ENCODE peak calls at places on chromosomes 6 and 20, in four cellular contexts. One of them, this sample, is unnamed.

GRCh38 chr6:31203345-31203979 is 33.0 kb upstream of the POU5F1 start:
- DNase-seq in MM.1S: peak
- DNase-seq in GM13976: peak
- DNase-seq in mucosa of descending colon: no peak
- DNase-seq in this sample: no peak

GRCh38 chr6:137443901-137444300 is 50.3 kb downstream of the OLIG3 start:
- DNase-seq in MM.1S: no peak
- DNase-seq in GM13976: no peak
- DNase-seq in mucosa of descending colon: no peak
- DNase-seq in this sample: no peak

GRCh38 chr20:61959301-61959700 is 106.4 kb downstream of the TAF4 start:
- DNase-seq in MM.1S: peak
- DNase-seq in GM13976: no peak
- DNase-seq in mucosa of descending colon: peak
- DNase-seq in this sample: no peak

GRCh38 chr6:154893927-154894326 is 101.2 kb upstream of the TIAM2 start:
- DNase-seq in MM.1S: no peak
- DNase-seq in GM13976: no peak
- DNase-seq in mucosa of descending colon: no peak
- DNase-seq in this sample: no peak

GRCh38 chr6:158666637-158667359 is 16.9 kb downstream of the SYTL3 start:
- DNase-seq in MM.1S: no peak
- DNase-seq in GM13976: peak
- DNase-seq in mucosa of descending colon: no peak
- DNase-seq in this sample: peak

GRCh38 chr6:90989763-90990162 is 402.9 kb upstream of the MAP3K7 start:
- DNase-seq in MM.1S: no peak
- DNase-seq in GM13976: no peak
- DNase-seq in mucosa of descending colon: no peak
- DNase-seq in this sample: no peak

GRCh38 chr20:3221398-3222226 is 12.3 kb downstream of the ITPA start:
- DNase-seq in MM.1S: no peak
- DNase-seq in GM13976: no peak
- DNase-seq in mucosa of descending colon: peak
- DNase-seq in this sample: no peak

GRCh38 chr20:63246490-63247284 is 7.6 kb downstream of the NKAIN4 start:
- DNase-seq in MM.1S: no peak
- DNase-seq in GM13976: no peak
- DNase-seq in mucosa of descending colon: no peak
- DNase-seq in this sample: no peak

GRCh38 chr20:51389543-51389924 is 153.0 kb downstream of the NFATC2 start:
- DNase-seq in MM.1S: no peak
- DNase-seq in GM13976: no peak
- DNase-seq in mucosa of descending colon: no peak
- DNase-seq in this sample: no peak

GRCh38 chr6:589090-589489 is 67.8 kb downstream of the HUS1B start:
- DNase-seq in MM.1S: no peak
- DNase-seq in GM13976: no peak
- DNase-seq in mucosa of descending colon: no peak
- DNase-seq in this sample: no peak

GRCh38 chr6:6736753-6737654 is 148.5 kb downstream of the LY86 start:
- DNase-seq in MM.1S: no peak
- DNase-seq in GM13976: no peak
- DNase-seq in mucosa of descending colon: no peak
- DNase-seq in this sample: peak

GRCh38 chr6:79057746-79058145 is 20.3 kb downstream of the PHIP start:
- DNase-seq in MM.1S: no peak
- DNase-seq in GM13976: no peak
- DNase-seq in mucosa of descending colon: no peak
- DNase-seq in this sample: no peak

GRCh38 chr20:18057106-18057993 is at the start of gene OVOL2:
- DNase-seq in MM.1S: peak
- DNase-seq in GM13976: peak
- DNase-seq in mucosa of descending colon: peak
- DNase-seq in this sample: peak

GRCh38 chr20:25023316-25023715 is 30.8 kb upstream of the APMAP start:
- DNase-seq in MM.1S: no peak
- DNase-seq in GM13976: no peak
- DNase-seq in mucosa of descending colon: peak
- DNase-seq in this sample: no peak

GRCh38 chr20:47741669-47742345 is 43.5 kb downstream of the SULF2 start:
- DNase-seq in MM.1S: no peak
- DNase-seq in GM13976: no peak
- DNase-seq in mucosa of descending colon: no peak
- DNase-seq in this sample: no peak

GRCh38 chr20:62590301-62591121 is 51.8 kb upstream of the SLCO4A1 start:
- DNase-seq in MM.1S: no peak
- DNase-seq in GM13976: no peak
- DNase-seq in mucosa of descending colon: no peak
- DNase-seq in this sample: no peak

GRCh38 chr20:62740286-62741141 is 31.9 kb downstream of the NTSR1 start:
- DNase-seq in MM.1S: peak
- DNase-seq in GM13976: peak
- DNase-seq in mucosa of descending colon: peak
- DNase-seq in this sample: peak

GRCh38 chr6:72950114-72950860 is 275.0 kb downstream of the KHDC1L start:
- DNase-seq in MM.1S: no peak
- DNase-seq in GM13976: no peak
- DNase-seq in mucosa of descending colon: no peak
- DNase-seq in this sample: no peak

GRCh38 chr20:11261533-11262000 is 587.8 kb upstream of the JAG1 start:
- DNase-seq in MM.1S: no peak
- DNase-seq in GM13976: no peak
- DNase-seq in mucosa of descending colon: no peak
- DNase-seq in this sample: no peak

GRCh38 chr6:80543598-80544181 is 437.2 kb downstream of the BCKDHB start:
- DNase-seq in MM.1S: no peak
- DNase-seq in GM13976: no peak
- DNase-seq in mucosa of descending colon: no peak
- DNase-seq in this sample: no peak

GRCh38 chr20:13220857-13221297 is at the start of gene ISM1:
- DNase-seq in MM.1S: peak
- DNase-seq in GM13976: peak
- DNase-seq in mucosa of descending colon: peak
- DNase-seq in this sample: peak

GRCh38 chr6:119742188-119742803 is 392.7 kb upstream of the MAN1A1 start:
- DNase-seq in MM.1S: peak
- DNase-seq in GM13976: peak
- DNase-seq in mucosa of descending colon: peak
- DNase-seq in this sample: peak

GRCh38 chr20:47665221-47665991 is 119.9 kb downstream of the SULF2 start:
- DNase-seq in MM.1S: no peak
- DNase-seq in GM13976: no peak
- DNase-seq in mucosa of descending colon: no peak
- DNase-seq in this sample: no peak

GRCh38 chr6:142518126-142518525 is 216.3 kb downstream of the ADGRG6 start:
- DNase-seq in MM.1S: no peak
- DNase-seq in GM13976: no peak
- DNase-seq in mucosa of descending colon: no peak
- DNase-seq in this sample: no peak

GRCh38 chr6:28544211-28544610 is 18.5 kb downstream of the GPX5 start:
- DNase-seq in MM.1S: no peak
- DNase-seq in GM13976: no peak
- DNase-seq in mucosa of descending colon: no peak
- DNase-seq in this sample: no peak

GRCh38 chr6:159152014-159152413 is 17.2 kb upstream of the FNDC1 start:
- DNase-seq in MM.1S: no peak
- DNase-seq in GM13976: no peak
- DNase-seq in mucosa of descending colon: no peak
- DNase-seq in this sample: no peak

GRCh38 chr6:142833054-142833453 is 111.9 kb downstream of the HIVEP2 start:
- DNase-seq in MM.1S: no peak
- DNase-seq in GM13976: no peak
- DNase-seq in mucosa of descending colon: no peak
- DNase-seq in this sample: no peak

GRCh38 chr6:156718647-156719394 is 58.4 kb upstream of the ARID1B start:
- DNase-seq in MM.1S: no peak
- DNase-seq in GM13976: no peak
- DNase-seq in mucosa of descending colon: peak
- DNase-seq in this sample: no peak

GRCh38 chr6:132058975-132059374 is 107.8 kb upstream of the CCN2 start:
- DNase-seq in MM.1S: no peak
- DNase-seq in GM13976: no peak
- DNase-seq in mucosa of descending colon: no peak
- DNase-seq in this sample: no peak

GRCh38 chr6:2502998-2503674 is 247.6 kb downstream of the MYLK4 start:
- DNase-seq in MM.1S: no peak
- DNase-seq in GM13976: no peak
- DNase-seq in mucosa of descending colon: no peak
- DNase-seq in this sample: no peak

GRCh38 chr20:43541214-43541613 is 17.6 kb upstream of the SGK2 start:
- DNase-seq in MM.1S: no peak
- DNase-seq in GM13976: no peak
- DNase-seq in mucosa of descending colon: no peak
- DNase-seq in this sample: no peak

GRCh38 chr6:75230484-75231325 is 12.9 kb downstream of the COX7A2 start:
- DNase-seq in MM.1S: no peak
- DNase-seq in GM13976: no peak
- DNase-seq in mucosa of descending colon: no peak
- DNase-seq in this sample: peak

GRCh38 chr6:148577687-148578488 is 168.9 kb upstream of the UST start:
- DNase-seq in MM.1S: peak
- DNase-seq in GM13976: peak
- DNase-seq in mucosa of descending colon: peak
- DNase-seq in this sample: peak

GRCh38 chr6:90123796-90124195 is 172.8 kb downstream of the BACH2 start:
- DNase-seq in MM.1S: no peak
- DNase-seq in GM13976: no peak
- DNase-seq in mucosa of descending colon: no peak
- DNase-seq in this sample: no peak

GRCh38 chr20:20452254-20452676 is 84.4 kb downstream of the INSM1 start:
- DNase-seq in MM.1S: no peak
- DNase-seq in GM13976: peak
- DNase-seq in mucosa of descending colon: peak
- DNase-seq in this sample: peak
- TF ChIP-seq CTCF in MM.1S: no peak
- TF ChIP-seq CTCF in GM13976: no peak
- TF ChIP-seq CTCF in mucosa of descending colon: no peak
- TF ChIP-seq CTCF in this sample: no peak

GRCh38 chr6:37696220-37696840 is 1.4 kb downstream of the MDGA1 start:
- DNase-seq in MM.1S: no peak
- DNase-seq in GM13976: peak
- DNase-seq in mucosa of descending colon: no peak
- DNase-seq in this sample: peak
- TF ChIP-seq CTCF in MM.1S: no peak
- TF ChIP-seq CTCF in GM13976: no peak
- TF ChIP-seq CTCF in mucosa of descending colon: no peak
- TF ChIP-seq CTCF in this sample: no peak

GRCh38 chr6:44001318-44001868 is 125.9 kb downstream of the MRPL14 start:
- DNase-seq in MM.1S: no peak
- DNase-seq in GM13976: peak
- DNase-seq in mucosa of descending colon: no peak
- DNase-seq in this sample: peak
- TF ChIP-seq CTCF in MM.1S: peak
- TF ChIP-seq CTCF in GM13976: peak
- TF ChIP-seq CTCF in mucosa of descending colon: no peak
- TF ChIP-seq CTCF in this sample: peak

GRCh38 chr6:13614926-13615801 is at the start of gene NOL7:
- DNase-seq in MM.1S: peak
- DNase-seq in GM13976: peak
- DNase-seq in mucosa of descending colon: peak
- DNase-seq in this sample: peak
- TF ChIP-seq CTCF in MM.1S: peak
- TF ChIP-seq CTCF in GM13976: peak
- TF ChIP-seq CTCF in mucosa of descending colon: peak
- TF ChIP-seq CTCF in this sample: peak

GRCh38 chr6:44257007-44257752 is at the start of gene SLC35B2:
- DNase-seq in MM.1S: peak
- DNase-seq in GM13976: peak
- DNase-seq in mucosa of descending colon: peak
- DNase-seq in this sample: peak
- TF ChIP-seq CTCF in MM.1S: peak
- TF ChIP-seq CTCF in GM13976: peak
- TF ChIP-seq CTCF in mucosa of descending colon: peak
- TF ChIP-seq CTCF in this sample: peak

GRCh38 chr6:98775205-98775604 is 59.2 kb upstream of the POU3F2 start:
- DNase-seq in MM.1S: no peak
- DNase-seq in GM13976: no peak
- DNase-seq in mucosa of descending colon: no peak
- DNase-seq in this sample: no peak
- TF ChIP-seq CTCF in MM.1S: no peak
- TF ChIP-seq CTCF in GM13976: no peak
- TF ChIP-seq CTCF in mucosa of descending colon: no peak
- TF ChIP-seq CTCF in this sample: no peak

GRCh38 chr20:34706022-34706875 is 2.1 kb downstream of the TP53INP2 start:
- DNase-seq in MM.1S: no peak
- DNase-seq in GM13976: no peak
- DNase-seq in mucosa of descending colon: no peak
- DNase-seq in this sample: no peak

GRCh38 chr20:34706912-34707784 is 3.0 kb downstream of the TP53INP2 start:
- DNase-seq in MM.1S: no peak
- DNase-seq in GM13976: no peak
- DNase-seq in mucosa of descending colon: no peak
- DNase-seq in this sample: no peak

GRCh38 chr20:34704177-34705007 is at the start of gene TP53INP2:
- DNase-seq in MM.1S: peak
- DNase-seq in GM13976: peak
- DNase-seq in mucosa of descending colon: peak
- DNase-seq in this sample: peak

GRCh38 chr20:34705008-34705382 is 851 bp downstream of the TP53INP2 start:
- DNase-seq in MM.1S: no peak
- DNase-seq in GM13976: no peak
- DNase-seq in mucosa of descending colon: no peak
- DNase-seq in this sample: no peak

GRCh38 chr20:34705383-34706021 is 1.4 kb downstream of the TP53INP2 start:
- DNase-seq in MM.1S: no peak
- DNase-seq in GM13976: no peak
- DNase-seq in mucosa of descending colon: peak
- DNase-seq in this sample: peak
- TF ChIP-seq CTCF in MM.1S: peak
- TF ChIP-seq CTCF in GM13976: peak
- TF ChIP-seq CTCF in mucosa of descending colon: peak
- TF ChIP-seq CTCF in this sample: no peak

GRCh38 chr6:69722683-69723082 is 74.1 kb downstream of the LMBRD1 start:
- DNase-seq in MM.1S: no peak
- DNase-seq in GM13976: no peak
- DNase-seq in mucosa of descending colon: no peak
- DNase-seq in this sample: no peak

DNA sequence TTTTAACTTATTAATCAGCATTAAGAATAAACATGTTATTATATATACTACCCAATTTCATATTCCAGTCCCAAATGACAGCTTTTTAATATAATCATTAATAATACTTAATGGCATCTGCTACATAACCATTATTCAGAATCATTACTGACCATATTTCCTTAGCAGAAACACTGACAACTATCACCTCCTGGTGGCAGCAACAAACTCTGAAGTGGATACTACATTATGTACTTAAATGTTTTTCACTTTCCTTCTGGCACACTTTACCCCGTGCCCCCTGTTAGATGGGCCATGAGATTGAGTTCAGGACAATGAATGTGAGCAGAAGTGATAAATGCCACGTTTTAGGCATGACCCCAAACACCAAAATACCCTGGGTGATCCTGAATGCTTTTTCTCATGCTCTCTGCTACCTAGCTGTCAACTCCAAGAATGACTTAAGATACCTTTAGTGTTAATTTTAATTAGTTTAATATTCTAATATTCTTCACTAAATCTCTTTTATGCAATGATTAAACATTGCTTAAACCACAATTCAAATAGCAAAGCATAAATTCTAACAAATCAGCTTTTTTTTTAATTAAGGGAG is 77.1 kb downstream of the LMBRD1 start:
- DNase-seq in MM.1S: peak
- DNase-seq in GM13976: no peak
- DNase-seq in mucosa of descending colon: no peak
- DNase-seq in this sample: peak
- TF ChIP-seq CTCF in MM.1S: peak
- TF ChIP-seq CTCF in GM13976: no peak
- TF ChIP-seq CTCF in mucosa of descending colon: no peak
- TF ChIP-seq CTCF in this sample: peak